ENCODE peak calls at places on chromosomes 4 and X, in eight cellular contexts. One of them, this sample, is unnamed.

GRCh38 chr4:31548823-31549222 is 828.7 kb downstream of the PCDH7 start:
- DNase-seq in breast epithelium: no peak
- DNase-seq in HepG2: no peak
- DNase-seq in adrenal gland: no peak
- DNase-seq in spleen: no peak
- DNase-seq in IMR-90: no peak
- DNase-seq in endothelial cell of umbilical vein: no peak
- DNase-seq in ovary: no peak
- DNase-seq in this sample: peak

GRCh38 chrX:34521563-34521962 is 135.5 kb downstream of the TMEM47 start:
- DNase-seq in spleen: no peak
- DNase-seq in HepG2: no peak
- DNase-seq in breast epithelium: no peak
- DNase-seq in adrenal gland: no peak
- DNase-seq in ovary: no peak
- DNase-seq in IMR-90: peak
- DNase-seq in endothelial cell of umbilical vein: peak
- DNase-seq in this sample: no peak

GRCh38 chr4:45518832-45519231 is 605.0 kb downstream of the GABRG1 start:
- DNase-seq in HepG2: no peak
- DNase-seq in breast epithelium: no peak
- DNase-seq in endothelial cell of umbilical vein: no peak
- DNase-seq in IMR-90: no peak
- DNase-seq in ovary: no peak
- DNase-seq in spleen: no peak
- DNase-seq in adrenal gland: no peak
- DNase-seq in this sample: no peak

GRCh38 chr4:126956192-126956897 is 676.4 kb upstream of the INTU start:
- DNase-seq in ovary: no peak
- DNase-seq in breast epithelium: no peak
- DNase-seq in IMR-90: no peak
- DNase-seq in endothelial cell of umbilical vein: no peak
- DNase-seq in adrenal gland: no peak
- DNase-seq in spleen: no peak
- DNase-seq in HepG2: no peak
- DNase-seq in this sample: no peak

GRCh38 chr4:155796031-155796430 is 37.2 kb downstream of the GUCY1B1 start:
- DNase-seq in spleen: no peak
- DNase-seq in breast epithelium: no peak
- DNase-seq in HepG2: peak
- DNase-seq in IMR-90: peak
- DNase-seq in endothelial cell of umbilical vein: no peak
- DNase-seq in ovary: no peak
- DNase-seq in adrenal gland: no peak
- DNase-seq in this sample: no peak

GRCh38 chrX:12791253-12792228 is at the start of gene PRPS2:
- DNase-seq in breast epithelium: peak
- DNase-seq in spleen: peak
- DNase-seq in IMR-90: peak
- DNase-seq in endothelial cell of umbilical vein: peak
- DNase-seq in adrenal gland: peak
- DNase-seq in HepG2: peak
- DNase-seq in ovary: peak
- DNase-seq in this sample: peak

GRCh38 chr4:87865288-87865687 is 32.5 kb downstream of the MEPE start:
- DNase-seq in IMR-90: no peak
- DNase-seq in spleen: no peak
- DNase-seq in endothelial cell of umbilical vein: peak
- DNase-seq in HepG2: peak
- DNase-seq in breast epithelium: no peak
- DNase-seq in ovary: no peak
- DNase-seq in adrenal gland: peak
- DNase-seq in this sample: no peak

GRCh38 chr4:124030038-124030638 is 633.5 kb downstream of the SPRY1 start:
- DNase-seq in spleen: no peak
- DNase-seq in breast epithelium: no peak
- DNase-seq in ovary: no peak
- DNase-seq in HepG2: no peak
- DNase-seq in IMR-90: no peak
- DNase-seq in endothelial cell of umbilical vein: no peak
- DNase-seq in adrenal gland: no peak
- DNase-seq in this sample: no peak

GRCh38 chrX:53312946-53313745 is 31.8 kb upstream of the IQSEC2 start:
- DNase-seq in ovary: peak
- DNase-seq in IMR-90: peak
- DNase-seq in breast epithelium: peak
- DNase-seq in HepG2: peak
- DNase-seq in spleen: no peak
- DNase-seq in endothelial cell of umbilical vein: peak
- DNase-seq in adrenal gland: peak
- DNase-seq in this sample: peak

GRCh38 chr4:112318239-112319142 is 21.3 kb downstream of the ALPK1 start:
- DNase-seq in HepG2: no peak
- DNase-seq in ovary: no peak
- DNase-seq in IMR-90: no peak
- DNase-seq in spleen: no peak
- DNase-seq in breast epithelium: no peak
- DNase-seq in endothelial cell of umbilical vein: no peak
- DNase-seq in adrenal gland: no peak
- DNase-seq in this sample: no peak

GRCh38 chr4:101774807-101775206 is 15.7 kb upstream of the BANK1 start:
- DNase-seq in adrenal gland: no peak
- DNase-seq in HepG2: peak
- DNase-seq in ovary: no peak
- DNase-seq in breast epithelium: no peak
- DNase-seq in spleen: no peak
- DNase-seq in IMR-90: peak
- DNase-seq in endothelial cell of umbilical vein: no peak
- DNase-seq in this sample: no peak

GRCh38 chrX:70481424-70481823 is 36.8 kb downstream of the DLG3 start:
- DNase-seq in spleen: no peak
- DNase-seq in IMR-90: no peak
- DNase-seq in endothelial cell of umbilical vein: peak
- DNase-seq in breast epithelium: no peak
- DNase-seq in HepG2: no peak
- DNase-seq in ovary: no peak
- DNase-seq in adrenal gland: no peak
- DNase-seq in this sample: peak

GRCh38 chr4:95889662-95890061 is 49.8 kb downstream of the PDHA2 start:
- DNase-seq in IMR-90: no peak
- DNase-seq in ovary: no peak
- DNase-seq in adrenal gland: no peak
- DNase-seq in spleen: no peak
- DNase-seq in endothelial cell of umbilical vein: no peak
- DNase-seq in breast epithelium: no peak
- DNase-seq in HepG2: no peak
- DNase-seq in this sample: no peak

GRCh38 chr4:134510544-134510943 is 309.0 kb upstream of the PABPC4L start:
- DNase-seq in adrenal gland: no peak
- DNase-seq in endothelial cell of umbilical vein: no peak
- DNase-seq in HepG2: no peak
- DNase-seq in breast epithelium: no peak
- DNase-seq in IMR-90: no peak
- DNase-seq in ovary: no peak
- DNase-seq in spleen: no peak
- DNase-seq in this sample: no peak

GRCh38 chr4:138696771-138697170 is 318.8 kb upstream of the NOCT start:
- DNase-seq in spleen: no peak
- DNase-seq in breast epithelium: no peak
- DNase-seq in IMR-90: peak
- DNase-seq in ovary: no peak
- DNase-seq in HepG2: no peak
- DNase-seq in adrenal gland: no peak
- DNase-seq in endothelial cell of umbilical vein: no peak
- DNase-seq in this sample: no peak

GRCh38 chr4:8828869-8829268 is 42.8 kb downstream of the HMX1 start:
- DNase-seq in endothelial cell of umbilical vein: no peak
- DNase-seq in adrenal gland: no peak
- DNase-seq in IMR-90: no peak
- DNase-seq in HepG2: no peak
- DNase-seq in ovary: no peak
- DNase-seq in spleen: no peak
- DNase-seq in breast epithelium: no peak
- DNase-seq in this sample: no peak

GRCh38 chr4:147318581-147318980 is 162.3 kb upstream of the EDNRA start:
- DNase-seq in spleen: no peak
- DNase-seq in endothelial cell of umbilical vein: no peak
- DNase-seq in ovary: no peak
- DNase-seq in breast epithelium: no peak
- DNase-seq in adrenal gland: no peak
- DNase-seq in IMR-90: peak
- DNase-seq in HepG2: no peak
- DNase-seq in this sample: no peak

DNA sequence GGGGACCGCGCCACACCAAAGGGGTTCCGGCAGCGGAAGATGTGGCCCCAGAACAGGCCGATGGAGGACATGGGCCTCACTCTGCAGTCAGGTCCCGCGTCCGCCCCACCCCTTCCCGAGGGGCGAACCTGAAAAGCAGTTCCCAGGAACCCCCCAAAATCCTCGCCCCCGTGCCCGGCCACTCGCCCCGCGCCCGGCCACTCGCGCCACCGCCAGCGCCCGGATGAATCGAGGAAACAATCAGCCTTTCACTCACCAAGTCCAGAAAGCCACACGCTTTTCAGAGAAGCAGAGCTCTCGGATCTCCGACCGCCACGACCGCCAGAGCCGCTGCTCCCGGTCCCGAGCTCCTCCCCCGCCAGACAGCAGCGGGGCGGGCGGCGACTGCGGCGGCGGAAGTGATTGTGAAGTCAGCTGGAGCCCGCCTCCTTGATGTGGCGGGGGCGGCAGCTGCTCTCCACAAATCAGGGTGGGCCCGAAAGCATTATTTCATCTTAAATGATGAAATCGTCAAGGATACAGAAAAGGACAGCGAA is at the start of gene PJA1:
- DNase-seq in HepG2: peak
- DNase-seq in spleen: peak
- DNase-seq in IMR-90: peak
- DNase-seq in endothelial cell of umbilical vein: peak
- DNase-seq in ovary: peak
- DNase-seq in breast epithelium: peak
- DNase-seq in adrenal gland: peak
- DNase-seq in this sample: peak
- TF ChIP-seq POLR2A in HepG2: no peak
- TF ChIP-seq POLR2A in spleen: no peak
- TF ChIP-seq POLR2A in IMR-90: peak
- TF ChIP-seq POLR2A in endothelial cell of umbilical vein: no peak
- TF ChIP-seq POLR2A in ovary: peak
- TF ChIP-seq POLR2A in breast epithelium: no peak
- TF ChIP-seq POLR2A in adrenal gland: peak
- TF ChIP-seq POLR2A in this sample: peak

DNA sequence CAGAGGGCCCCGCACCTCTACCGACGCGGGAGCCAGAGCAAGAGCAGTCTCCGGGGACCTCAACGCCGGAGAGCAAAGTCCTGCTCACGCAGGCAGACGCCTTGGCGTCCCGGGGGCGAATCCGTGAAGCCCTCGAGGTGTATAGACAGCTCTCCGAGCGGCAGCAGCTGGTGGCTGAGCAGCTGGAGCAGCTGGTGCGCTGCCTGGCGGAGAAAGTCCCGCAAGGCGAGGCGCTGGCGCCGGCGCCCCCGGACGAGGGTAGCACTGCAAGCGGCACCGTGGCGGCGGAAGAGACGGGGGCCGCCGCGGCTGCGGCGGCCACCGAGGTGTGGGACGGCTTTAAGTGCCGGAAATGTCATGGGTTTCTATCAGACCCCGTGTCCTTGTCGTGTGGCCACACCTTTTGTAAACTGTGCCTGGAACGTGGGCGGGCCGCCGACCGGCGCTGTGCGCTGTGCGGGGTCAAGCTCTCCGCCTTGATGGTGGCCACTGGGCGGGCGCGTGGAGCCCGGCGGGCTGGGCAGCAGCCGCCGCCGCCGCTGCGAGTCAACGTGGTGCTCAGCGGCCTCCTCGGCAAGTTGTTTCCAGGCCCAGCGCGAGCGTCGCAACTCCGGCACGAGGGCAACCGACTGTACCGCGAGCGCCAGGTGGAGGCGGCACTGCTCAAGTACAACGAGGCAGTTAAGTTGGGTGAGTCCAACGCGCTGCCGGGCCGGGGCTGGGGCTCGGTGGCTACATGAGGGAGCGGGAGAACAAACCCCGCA is 672 bp downstream of the LONRF3 start:
- DNase-seq in IMR-90: no peak
- DNase-seq in breast epithelium: no peak
- DNase-seq in endothelial cell of umbilical vein: peak
- DNase-seq in HepG2: peak
- DNase-seq in ovary: peak
- DNase-seq in adrenal gland: peak
- DNase-seq in spleen: peak
- DNase-seq in this sample: peak
- H3K4me3 ChIP-seq in IMR-90: peak
- H3K4me3 ChIP-seq in breast epithelium: peak
- H3K4me3 ChIP-seq in endothelial cell of umbilical vein: peak
- H3K4me3 ChIP-seq in HepG2: peak
- H3K4me3 ChIP-seq in ovary: peak
- H3K4me3 ChIP-seq in adrenal gland: peak
- H3K4me3 ChIP-seq in spleen: peak
- H3K4me3 ChIP-seq in this sample: peak

DNA sequence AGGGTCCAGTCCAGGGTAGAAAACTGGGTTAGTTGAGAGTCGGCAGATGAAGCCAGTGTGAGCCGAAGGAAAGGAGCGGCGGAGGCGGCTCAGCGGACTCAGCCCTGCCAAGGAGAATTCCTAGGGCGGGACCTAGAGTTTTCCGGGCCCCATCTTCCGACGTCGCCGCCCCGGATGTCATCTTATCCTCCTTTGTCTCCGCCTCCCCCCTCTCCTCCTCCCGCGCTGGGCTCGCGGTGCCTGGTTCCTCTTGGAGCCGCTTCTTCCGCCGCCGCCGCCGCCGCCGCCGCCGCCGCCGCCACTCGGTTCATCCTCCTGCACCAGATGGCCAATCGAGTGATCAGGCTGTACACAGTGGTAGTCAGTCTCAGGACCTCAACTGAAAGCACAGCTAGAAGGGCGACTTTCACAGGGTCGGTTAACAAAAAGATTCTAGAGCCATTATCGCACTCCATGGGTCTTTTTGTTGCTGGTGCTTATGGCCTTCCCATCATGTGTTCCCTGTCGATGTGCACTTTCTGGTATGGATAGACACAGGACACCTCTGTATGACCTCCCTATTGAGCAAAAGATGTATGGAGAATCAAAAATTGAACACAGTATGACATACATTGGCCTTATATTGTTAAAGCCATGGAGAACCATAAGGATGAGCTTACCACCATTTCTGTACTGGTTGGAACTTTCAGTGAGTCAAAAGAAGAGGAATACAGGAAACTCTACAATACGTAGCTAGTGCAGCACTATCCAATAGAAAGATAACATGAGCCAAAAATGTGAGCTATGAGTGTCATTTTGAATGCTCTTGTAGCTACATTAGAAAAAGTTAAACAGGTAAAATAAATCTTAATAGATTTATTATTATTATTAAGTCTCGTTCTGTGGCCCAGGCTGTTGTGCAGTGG is 32.4 kb upstream of the THOC2 start:
- DNase-seq in breast epithelium: peak
- DNase-seq in endothelial cell of umbilical vein: peak
- DNase-seq in adrenal gland: peak
- DNase-seq in HepG2: no peak
- DNase-seq in spleen: peak
- DNase-seq in ovary: peak
- DNase-seq in IMR-90: peak
- DNase-seq in this sample: peak
- TF ChIP-seq POLR2A in breast epithelium: no peak
- TF ChIP-seq POLR2A in endothelial cell of umbilical vein: no peak
- TF ChIP-seq POLR2A in adrenal gland: no peak
- TF ChIP-seq POLR2A in HepG2: no peak
- TF ChIP-seq POLR2A in spleen: no peak
- TF ChIP-seq POLR2A in ovary: no peak
- TF ChIP-seq POLR2A in IMR-90: no peak
- TF ChIP-seq POLR2A in this sample: no peak

GRCh38 chrX:126165721-126166401 is at the start of gene DCAF12L2:
- DNase-seq in adrenal gland: no peak
- DNase-seq in ovary: peak
- DNase-seq in HepG2: no peak
- DNase-seq in endothelial cell of umbilical vein: no peak
- DNase-seq in breast epithelium: no peak
- DNase-seq in IMR-90: no peak
- DNase-seq in spleen: peak
- DNase-seq in this sample: no peak
- H3K4me3 ChIP-seq in adrenal gland: no peak
- H3K4me3 ChIP-seq in ovary: peak
- H3K4me3 ChIP-seq in HepG2: no peak
- H3K4me3 ChIP-seq in endothelial cell of umbilical vein: no peak
- H3K4me3 ChIP-seq in breast epithelium: peak
- H3K4me3 ChIP-seq in IMR-90: no peak
- H3K4me3 ChIP-seq in spleen: no peak
- H3K4me3 ChIP-seq in this sample: no peak